ENCODE peak calls at places on chromosomes 6 and 20, in five cellular contexts. One of them, this sample, is unnamed.

GRCh38 chr6:130896249-130896648 is 69.0 kb downstream of the SMLR1 start:
- DNase-seq in AG09319: no peak
- DNase-seq in activated T-cell treated with anti-CD3 and anti-CD28 coated beads, Interleukin-2, amount 50 U/mL, for 72 hours: no peak
- DNase-seq in activated naive CD8-positive, alpha-beta T cell treated with anti-CD3 and anti-CD28 coated beads for 36 hours: no peak
- DNase-seq in astrocyte of the spinal cord: peak; percentile 24
- DNase-seq in this sample: no peak

GRCh38 chr6:111580826-111581505 is 24.7 kb downstream of the TRAF3IP2 start:
- DNase-seq in activated naive CD8-positive, alpha-beta T cell treated with anti-CD3 and anti-CD28 coated beads for 36 hours: no peak
- DNase-seq in astrocyte of the spinal cord: no peak
- DNase-seq in activated T-cell treated with anti-CD3 and anti-CD28 coated beads, Interleukin-2, amount 50 U/mL, for 72 hours: no peak
- DNase-seq in AG09319: no peak
- DNase-seq in this sample: no peak

GRCh38 chr20:13337090-13337784 is 116.2 kb downstream of the ISM1 start:
- DNase-seq in activated naive CD8-positive, alpha-beta T cell treated with anti-CD3 and anti-CD28 coated beads for 36 hours: peak; percentile 10
- DNase-seq in activated T-cell treated with anti-CD3 and anti-CD28 coated beads, Interleukin-2, amount 50 U/mL, for 72 hours: no peak
- DNase-seq in astrocyte of the spinal cord: no peak
- DNase-seq in AG09319: no peak
- DNase-seq in this sample: no peak

GRCh38 chr6:37630281-37630799 is 67.3 kb downstream of the MDGA1 start:
- DNase-seq in astrocyte of the spinal cord: peak; percentile 98
- DNase-seq in activated naive CD8-positive, alpha-beta T cell treated with anti-CD3 and anti-CD28 coated beads for 36 hours: no peak
- DNase-seq in AG09319: peak; percentile 75
- DNase-seq in activated T-cell treated with anti-CD3 and anti-CD28 coated beads, Interleukin-2, amount 50 U/mL, for 72 hours: no peak
- DNase-seq in this sample: no peak

GRCh38 chr6:148203970-148204369 is 138.7 kb upstream of the SASH1 start:
- DNase-seq in activated T-cell treated with anti-CD3 and anti-CD28 coated beads, Interleukin-2, amount 50 U/mL, for 72 hours: peak; percentile 81
- DNase-seq in AG09319: no peak
- DNase-seq in astrocyte of the spinal cord: peak; percentile 74
- DNase-seq in activated naive CD8-positive, alpha-beta T cell treated with anti-CD3 and anti-CD28 coated beads for 36 hours: peak; percentile 71
- DNase-seq in this sample: peak; percentile 13

GRCh38 chr6:134553941-134554340 is 236.0 kb upstream of the SGK1 start:
- DNase-seq in AG09319: no peak
- DNase-seq in activated T-cell treated with anti-CD3 and anti-CD28 coated beads, Interleukin-2, amount 50 U/mL, for 72 hours: no peak
- DNase-seq in astrocyte of the spinal cord: no peak
- DNase-seq in activated naive CD8-positive, alpha-beta T cell treated with anti-CD3 and anti-CD28 coated beads for 36 hours: no peak
- DNase-seq in this sample: no peak

GRCh38 chr20:58310291-58310782 is 822 bp downstream of the RAB22A start:
- DNase-seq in astrocyte of the spinal cord: peak; percentile 21
- DNase-seq in activated T-cell treated with anti-CD3 and anti-CD28 coated beads, Interleukin-2, amount 50 U/mL, for 72 hours: no peak
- DNase-seq in AG09319: no peak
- DNase-seq in activated naive CD8-positive, alpha-beta T cell treated with anti-CD3 and anti-CD28 coated beads for 36 hours: no peak
- DNase-seq in this sample: no peak

GRCh38 chr6:132673376-132674094 is 14.6 kb upstream of the TAAR1 start:
- DNase-seq in astrocyte of the spinal cord: no peak
- DNase-seq in AG09319: no peak
- DNase-seq in activated T-cell treated with anti-CD3 and anti-CD28 coated beads, Interleukin-2, amount 50 U/mL, for 72 hours: no peak
- DNase-seq in activated naive CD8-positive, alpha-beta T cell treated with anti-CD3 and anti-CD28 coated beads for 36 hours: no peak
- DNase-seq in this sample: no peak

GRCh38 chr20:50026746-50027575 is 44.2 kb downstream of the SNAI1 start:
- DNase-seq in activated naive CD8-positive, alpha-beta T cell treated with anti-CD3 and anti-CD28 coated beads for 36 hours: no peak
- DNase-seq in AG09319: no peak
- DNase-seq in activated T-cell treated with anti-CD3 and anti-CD28 coated beads, Interleukin-2, amount 50 U/mL, for 72 hours: no peak
- DNase-seq in astrocyte of the spinal cord: peak; percentile 28
- DNase-seq in this sample: no peak

GRCh38 chr6:35543459-35544193 is 30.9 kb upstream of the TULP1 start:
- DNase-seq in AG09319: no peak
- DNase-seq in astrocyte of the spinal cord: no peak
- DNase-seq in activated naive CD8-positive, alpha-beta T cell treated with anti-CD3 and anti-CD28 coated beads for 36 hours: no peak
- DNase-seq in activated T-cell treated with anti-CD3 and anti-CD28 coated beads, Interleukin-2, amount 50 U/mL, for 72 hours: no peak
- DNase-seq in this sample: no peak

This sample was measured in effector CD4-positive, alpha-beta T cell.